ENCODE peak calls at places on chromosomes 16 and 17, in four cellular contexts. R is K562, Z is WTC11, T is HepG2. M is an unnamed sample.

GRCh38 chr17:61208301-61209098 is 191.1 kb upstream of the TBX2 start:
- DNase-seq in R (no peak), Z (no peak), T (no peak), M (no peak)

GRCh38 chr16:10668322-10669045 is 26.2 kb downstream of the TEKT5 start:
- DNase-seq in R (peak; percentile 23), Z (peak; percentile 65), T (peak; percentile 64), M (peak; percentile 45)

GRCh38 chr16:4123617-4124300 is 7.5 kb upstream of the ADCY9 start:
- DNase-seq in R (no peak), Z (no peak), T (no peak), M (no peak)

GRCh38 chr16:68064791-68065365 is 20.3 kb upstream of the NFATC3 start:
- DNase-seq in R (peak; percentile 85), Z (peak; percentile 79), T (peak; percentile 61), M (peak; percentile 67)

GRCh38 chr16:27795992-27796614 is 246.2 kb downstream of the KATNIP start:
- DNase-seq in R (peak; percentile 63), Z (peak; percentile 85), T (peak; percentile 51), M (peak; percentile 28)

GRCh38 chr16:54031107-54031760 is 255.4 kb downstream of the IRX3 start:
- DNase-seq in R (no peak), Z (no peak), T (no peak), M (no peak)

GRCh38 chr17:76998839-76999238 is 130.6 kb downstream of the MGAT5B start:
- DNase-seq in R (no peak), Z (no peak), T (peak; percentile 74), M (no peak)

GRCh38 chr17:66964930-66965800 is 658 bp downstream of the CACNG4 start:
- DNase-seq in R (peak; percentile 33), Z (peak; percentile 84), T (no peak), M (peak; percentile 81)

GRCh38 chr16:19864566-19864965 is 20.1 kb downstream of the GPRC5B start:
- DNase-seq in R (no peak), Z (no peak), T (no peak), M (no peak)

GRCh38 chr16:87144232-87144631 is 173.0 kb downstream of the C16orf95 start:
- DNase-seq in R (no peak), Z (no peak), T (no peak), M (no peak)

GRCh38 chr17:59890720-59891119 is 2.0 kb downstream of the TUBD1 start:
- DNase-seq in R (no peak), Z (no peak), T (peak; percentile 61), M (peak; percentile 48)

GRCh38 chr17:30000001-30000754 is 58.7 kb downstream of the EFCAB5 start:
- DNase-seq in R (no peak), Z (no peak), T (no peak), M (peak; percentile 27)

GRCh38 chr17:50274142-50274944 is at the start of gene TMEM92:
- DNase-seq in R (peak; percentile 86), Z (peak; percentile 94), T (no peak), M (peak; percentile 71)

GRCh38 chr17:77445908-77446535 is 305.3 kb downstream of the SEC14L1 start:
- DNase-seq in R (no peak), Z (no peak), T (no peak), M (no peak)

GRCh38 chr17:12673788-12674187 is 8.1 kb downstream of the MYOCD start:
- DNase-seq in R (no peak), Z (no peak), T (no peak), M (no peak)

GRCh38 chr16:66740533-66740932 is 10.9 kb downstream of the DYNC1LI2 start:
- DNase-seq in R (peak; percentile 48), Z (no peak), T (no peak), M (no peak)

GRCh38 chr16:86994651-86995171 is 322.5 kb downstream of the C16orf95 start:
- DNase-seq in R (peak; percentile 33), Z (no peak), T (no peak), M (peak; percentile 89)

GRCh38 chr16:49608801-49609200 is 235.2 kb downstream of the C16orf78 start:
- DNase-seq in R (no peak), Z (no peak), T (peak; percentile 39), M (no peak)

GRCh38 chr16:65919977-65920376 is 446.5 kb upstream of the CDH5 start:
- DNase-seq in R (no peak), Z (no peak), T (no peak), M (no peak)

GRCh38 chr17:74325743-74326379 is at the start of gene KIF19:
- DNase-seq in R (peak; percentile 94), Z (peak; percentile 70), T (no peak), M (no peak)

GRCh38 chr16:31693733-31694132 is 166.0 kb downstream of the AHSP start:
- DNase-seq in R (no peak), Z (no peak), T (no peak), M (no peak)

GRCh38 chr16:22088642-22089041 is 3.7 kb upstream of the VWA3A start:
- DNase-seq in R (no peak), Z (no peak), T (no peak), M (no peak)

GRCh38 chr16:22093952-22094351 is 1.6 kb downstream of the VWA3A start:
- DNase-seq in R (no peak), Z (no peak), T (no peak), M (no peak)

GRCh38 chr16:22091721-22092120 is 620 bp upstream of the VWA3A start:
- DNase-seq in R (no peak), Z (no peak), T (no peak), M (no peak)

GRCh38 chr16:22089910-22090309 is 2.4 kb upstream of the VWA3A start:
- DNase-seq in R (no peak), Z (no peak), T (no peak), M (no peak)

DNA sequence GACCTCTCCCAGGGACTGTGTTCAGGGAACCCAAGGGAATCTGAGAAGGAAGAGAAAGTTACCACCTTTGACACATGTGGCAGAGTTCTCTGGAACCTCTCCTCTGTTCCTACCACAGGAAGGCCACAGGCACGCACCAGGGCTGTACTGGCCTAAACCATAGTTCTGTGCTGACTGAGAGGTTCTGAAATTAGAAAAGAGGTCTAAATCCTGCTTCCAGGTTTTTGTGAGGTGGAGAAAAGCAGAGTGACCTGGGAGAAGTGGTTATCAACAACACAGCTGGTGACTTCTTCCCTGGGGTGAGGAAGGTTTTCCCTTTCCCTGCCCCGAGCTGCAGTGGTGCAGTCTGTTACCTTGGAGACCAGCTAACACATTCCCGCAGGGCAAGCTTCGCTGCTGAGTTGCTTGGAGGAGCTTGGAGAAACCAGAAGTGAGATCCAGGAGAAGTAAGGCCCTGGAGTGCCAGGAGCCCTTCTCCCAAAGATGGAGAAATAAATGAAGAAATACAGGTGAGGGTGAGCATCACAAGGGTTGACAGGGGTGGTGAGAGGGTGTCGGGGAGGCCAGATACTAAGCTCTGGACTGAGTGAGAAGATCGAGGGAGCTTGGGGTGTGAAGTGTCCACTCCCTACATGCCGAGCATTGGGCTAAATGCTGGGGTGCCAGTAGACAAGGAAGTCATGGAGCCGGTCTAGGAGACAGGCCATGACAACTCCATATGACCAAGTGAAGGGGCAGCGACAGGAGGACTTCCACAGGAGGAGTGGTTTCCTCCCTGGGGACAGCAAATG is at the start of gene VWA3A:
- DNase-seq in R (no peak), Z (peak; percentile 57), T (no peak), M (no peak)
- TF ChIP-seq HMGXB4 in R (no peak), Z (no peak), T (no peak), M (no peak)

GRCh38 chr16:22425036-22425801 is 50.8 kb upstream of the CDR2 start:
- DNase-seq in R (no peak), Z (no peak), T (no peak), M (no peak)
- TF ChIP-seq HMGXB4 in R (no peak), Z (no peak), T (no peak), M (no peak)

GRCh38 chr16:1870365-1871082 is 1.4 kb downstream of the MEIOB start:
- DNase-seq in R (no peak), Z (no peak), T (peak; percentile 89), M (peak; percentile 60)

GRCh38 chr16:1862394-1862793 is 9.6 kb downstream of the MEIOB start:
- DNase-seq in R (no peak), Z (no peak), T (no peak), M (no peak)

GRCh38 chr16:1861730-1862129 is 10.2 kb downstream of the MEIOB start:
- DNase-seq in R (no peak), Z (no peak), T (no peak), M (no peak)

GRCh38 chr16:1863681-1864460 is 8.1 kb downstream of the MEIOB start:
- DNase-seq in R (no peak), Z (no peak), T (no peak), M (no peak)

DNA sequence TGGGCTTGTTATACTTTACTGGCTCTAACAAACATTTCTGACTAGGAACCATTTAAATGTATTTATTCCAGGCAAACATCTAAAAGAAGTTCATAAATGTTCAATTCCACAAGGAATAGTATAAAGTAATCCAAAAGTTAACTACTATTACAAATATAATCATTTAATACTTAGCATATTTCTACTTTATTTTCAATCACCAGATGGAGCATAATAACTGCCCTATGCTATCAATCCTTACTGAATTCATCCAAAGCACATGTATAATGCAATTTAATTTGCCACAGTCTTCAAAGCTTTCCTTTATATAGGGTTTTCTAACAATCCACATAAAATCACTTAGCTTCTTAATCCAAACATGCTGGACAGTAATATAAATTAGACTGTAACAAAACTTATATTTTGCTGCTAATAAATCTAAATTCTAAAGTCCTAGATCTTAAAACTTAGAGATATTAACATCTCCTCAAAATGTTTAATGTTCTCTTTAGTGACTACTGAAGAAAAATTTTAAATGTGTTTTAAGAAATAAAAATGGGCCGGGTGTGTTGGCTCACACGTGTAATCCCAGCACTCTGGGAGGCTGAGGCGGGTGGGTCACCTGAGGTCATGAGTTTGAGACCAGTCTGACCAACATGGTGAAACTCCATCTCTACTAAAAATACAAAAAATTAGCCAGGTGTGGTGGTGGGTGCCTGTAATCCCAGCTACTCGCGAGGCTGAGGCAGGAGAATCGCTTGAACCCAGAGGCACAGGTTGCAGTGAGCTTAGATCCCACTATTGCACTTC is 5.9 kb downstream of the MEIOB start:
- DNase-seq in R (no peak), Z (no peak), T (no peak), M (no peak)
- TF ChIP-seq HMGXB4 in R (no peak), Z (no peak), T (no peak), M (no peak)

DNA sequence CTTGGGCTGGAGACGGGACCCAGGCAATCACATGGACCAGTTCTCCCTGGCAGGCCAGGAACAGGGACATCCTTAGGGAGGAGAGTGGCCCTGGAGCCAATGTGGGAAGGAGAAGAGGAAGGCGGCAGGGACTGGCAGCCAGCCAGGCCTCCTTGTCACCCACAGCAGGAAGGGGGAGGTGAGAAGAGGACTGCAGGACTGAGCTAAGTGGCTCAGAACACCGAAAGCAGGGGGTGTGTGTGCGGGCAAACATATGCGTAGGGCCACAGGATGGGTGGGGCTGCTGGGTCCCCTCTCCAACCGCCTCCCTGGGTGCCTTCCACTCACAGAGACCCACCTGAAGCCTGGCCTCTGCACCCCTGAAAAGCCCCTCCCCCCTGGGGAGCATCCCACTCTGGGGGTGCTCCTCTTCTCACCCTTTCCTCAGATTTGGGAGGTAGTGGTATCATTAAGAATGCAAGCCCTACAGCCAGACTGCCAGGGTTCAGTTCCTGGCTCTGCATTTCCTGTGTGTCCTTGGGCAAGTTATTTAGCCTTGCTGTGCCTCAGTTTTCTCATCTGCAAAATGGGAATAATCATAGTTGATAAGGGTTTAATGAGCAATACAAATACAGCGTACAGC is 8.1 kb downstream of the PNMT start:
- DNase-seq in R (peak; percentile 67), Z (no peak), T (no peak), M (no peak)
- TF ChIP-seq HMGXB4 in R (no peak), Z (no peak), T (no peak), M (no peak)

DNA sequence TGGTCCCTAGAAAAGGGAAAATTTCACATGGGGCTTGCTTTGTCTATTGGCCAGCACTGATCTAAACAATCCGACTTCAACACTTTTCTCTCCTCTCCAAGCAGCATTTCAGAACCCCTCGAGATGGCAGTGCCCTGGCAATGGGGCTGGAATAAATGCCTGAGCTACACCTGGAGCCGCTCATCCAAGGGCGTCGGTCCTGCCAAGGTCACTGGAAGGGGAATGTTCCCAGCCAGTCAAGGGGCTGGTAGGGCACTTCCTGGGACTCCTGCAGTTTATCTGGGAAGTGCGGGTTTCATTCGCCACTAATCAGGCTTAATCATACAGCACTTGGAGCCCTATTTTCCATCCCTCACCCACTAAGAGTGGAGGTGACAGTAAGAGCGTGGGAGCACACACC is 17.1 kb downstream of the MEAK7 start:
- DNase-seq in R (no peak), Z (no peak), T (no peak), M (no peak)
- TF ChIP-seq HMGXB4 in R (no peak), Z (no peak), T (no peak), M (no peak)

M was measured in A549.